ENCODE peak calls at places on chromosomes 12 and 14, in eight cellular contexts. U is adrenal gland; Z is hepatocyte; W is CD8-positive, alpha-beta T cell; G is H1; P is stomach; R is H9; S is ovary. M is an unnamed sample.

GRCh38 chr12:131561891-131562684 is 148.8 kb upstream of the SFSWAP start:
- DNase-seq in U (no peak), Z (no peak), W (no peak), G (no peak), P (no peak), R (no peak), S (no peak), M (no peak)

GRCh38 chr14:54593860-54594259 is 26.9 kb downstream of the SAMD4A start:
- DNase-seq in U (no peak), Z (no peak), W (no peak), G (no peak), P (no peak), R (no peak), S (no peak), M (no peak)

GRCh38 chr14:76964695-76965094 is 63.8 kb downstream of the IRF2BPL start:
- DNase-seq in U (no peak), Z (no peak), W (no peak), G (no peak), P (no peak), R (no peak), S (no peak), M (no peak)

GRCh38 chr12:93019911-93020224 is 90.8 kb upstream of the EEA1 start:
- DNase-seq in U (peak; percentile 47), Z (peak; percentile 45), W (no peak), G (no peak), P (peak; percentile 47), R (no peak), S (peak; percentile 81), M (no peak)

GRCh38 chr12:19964549-19964948 is 403.8 kb upstream of the PDE3A start:
- DNase-seq in U (no peak), Z (no peak), W (no peak), G (no peak), P (no peak), R (no peak), S (no peak), M (no peak)

GRCh38 chr12:28308891-28309290 is 118.6 kb downstream of the CCDC91 start:
- DNase-seq in U (no peak), Z (no peak), W (no peak), G (no peak), P (no peak), R (no peak), S (no peak), M (no peak)

GRCh38 chr12:50689437-50689836 is 74.5 kb upstream of the ATF1 start:
- DNase-seq in U (no peak), Z (peak; percentile 21), W (no peak), G (no peak), P (no peak), R (no peak), S (no peak), M (no peak)

GRCh38 chr12:6323995-6324711 is 13.7 kb downstream of the PLEKHG6 start:
- DNase-seq in U (no peak), Z (no peak), W (no peak), G (no peak), P (no peak), R (no peak), S (no peak), M (no peak)

GRCh38 chr12:119642986-119643385 is 24.9 kb upstream of the PRKAB1 start:
- DNase-seq in U (no peak), Z (no peak), W (no peak), G (no peak), P (no peak), R (peak; percentile 53), S (no peak), M (no peak)

GRCh38 chr12:66641057-66641456 is 37.8 kb downstream of the GRIP1 start:
- DNase-seq in U (no peak), Z (no peak), W (no peak), G (no peak), P (no peak), R (no peak), S (no peak), M (no peak)

GRCh38 chr12:34607520-34608195 is 585.4 kb downstream of the ALG10 start:
- DNase-seq in U (peak; percentile 7), Z (no peak), W (no peak), G (no peak), P (no peak), R (no peak), S (no peak), M (no peak)

GRCh38 chr12:47610847-47611246 is 95.0 kb downstream of the RPAP3 start:
- DNase-seq in U (no peak), Z (no peak), W (no peak), G (no peak), P (no peak), R (no peak), S (no peak), M (no peak)

GRCh38 chr12:12784911-12785814 is at the start of gene APOLD1:
- DNase-seq in U (peak; percentile 34), Z (no peak), W (peak; percentile 7), G (no peak), P (no peak), R (peak; percentile 77), S (no peak), M (no peak)

GRCh38 chr12:2347844-2348476 is 295.2 kb downstream of the CACNA1C start:
- DNase-seq in U (no peak), Z (no peak), W (no peak), G (no peak), P (no peak), R (no peak), S (no peak), M (peak; percentile 37)

GRCh38 chr14:51616724-51617409 is 34.8 kb upstream of the FRMD6 start:
- DNase-seq in U (peak; percentile 81), Z (peak; percentile 60), W (no peak), G (no peak), P (peak; percentile 27), R (no peak), S (no peak), M (no peak)

GRCh38 chr12:57149309-57149900 is 2.0 kb upstream of the LRP1-AS start:
- DNase-seq in U (peak; percentile 73), Z (peak; percentile 56), W (no peak), G (no peak), P (no peak), R (no peak), S (peak; percentile 87), M (no peak)

DNA sequence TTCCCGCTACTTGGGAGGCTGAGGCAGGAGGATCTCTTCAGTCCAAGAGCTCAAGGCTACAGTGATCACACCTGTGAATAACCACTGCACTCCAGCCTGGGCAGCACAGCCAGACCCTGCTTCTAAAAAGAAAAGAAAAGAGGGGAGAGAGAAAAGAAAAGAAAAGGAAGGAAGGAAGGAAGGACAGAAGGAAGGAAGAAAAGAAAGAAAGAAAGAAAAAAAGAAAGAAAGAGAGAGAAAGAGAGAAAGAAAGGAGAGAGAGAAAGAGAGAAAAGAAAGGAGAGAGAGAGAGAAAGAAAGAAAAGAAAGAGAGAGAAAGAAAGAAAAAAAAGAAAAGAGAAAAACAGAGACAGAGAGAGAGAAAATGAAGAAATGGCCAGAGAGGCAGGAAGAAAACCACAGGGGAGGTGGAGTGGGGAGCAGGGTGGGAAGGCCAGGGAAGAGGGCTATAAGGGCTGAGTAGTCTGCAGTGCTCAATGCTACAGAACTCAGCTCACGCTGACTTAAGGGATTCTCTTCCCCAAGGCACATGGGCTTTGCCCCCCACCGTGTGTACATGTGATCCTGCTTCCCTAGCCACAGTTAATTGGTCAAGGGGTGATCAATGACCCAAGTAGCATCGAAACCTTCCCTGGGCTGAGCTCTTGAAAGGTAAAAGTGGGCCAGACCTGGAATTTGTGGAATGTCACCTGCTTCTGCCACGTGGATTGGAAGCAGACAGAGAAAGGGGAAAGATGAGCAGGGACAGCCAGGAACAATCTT is 90.4 kb upstream of the TMCC3 start:
- DNase-seq in U (no peak), Z (no peak), W (no peak), G (peak; percentile 33), P (no peak), R (peak; percentile 58), S (no peak), M (no peak)
- TF ChIP-seq CTCF in U (no peak), Z (no peak), W (no peak), G (no peak), P (no peak), R (no peak), S (no peak), M (no peak)

DNA sequence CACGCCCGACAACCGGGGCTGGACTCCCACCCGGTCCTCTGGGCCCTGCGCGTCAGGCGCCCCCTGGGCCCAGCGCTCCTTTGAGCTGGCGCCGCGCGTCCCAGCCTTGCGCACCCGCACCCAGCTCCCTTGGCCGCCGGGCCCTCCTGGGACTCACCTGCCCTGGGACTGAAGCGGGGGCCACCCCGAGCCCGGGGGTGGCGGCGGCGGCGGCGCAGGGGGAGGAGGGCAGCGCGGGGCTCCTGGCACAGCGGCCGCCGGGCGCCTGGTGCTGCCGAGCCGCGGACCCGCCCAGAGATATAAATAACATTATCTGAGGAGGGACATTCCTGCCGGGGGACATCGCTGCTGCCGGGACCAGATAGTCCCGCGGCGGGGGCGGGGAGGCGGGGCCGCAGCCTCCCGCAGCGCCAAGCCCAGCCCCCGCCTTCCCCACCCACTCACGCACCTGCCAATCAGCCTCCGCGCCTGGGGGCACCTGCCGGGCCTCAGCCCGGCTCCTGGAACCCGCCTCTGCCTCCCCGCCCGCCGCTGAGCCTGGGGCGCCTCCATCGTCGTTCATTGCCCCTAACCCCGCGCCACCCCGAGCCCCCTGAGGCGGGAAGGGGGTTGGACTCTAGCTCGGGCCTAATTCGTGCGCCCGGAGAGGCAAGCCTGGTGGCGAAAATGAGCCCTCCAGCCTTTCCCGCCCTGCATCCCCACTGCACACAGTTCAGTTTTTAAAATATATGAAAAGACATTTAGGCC is at the start of gene SPTB:
- DNase-seq in U (no peak), Z (peak; percentile 60), W (peak; percentile 71), G (no peak), P (peak; percentile 53), R (peak; percentile 79), S (peak; percentile 22), M (no peak)
- H3K27me3 ChIP-seq in U (peaks cover 18% of the 10 kb centered on the region), Z (peaks cover 71% of the 10 kb centered on the region), W (no peaks in the 10 kb centered on the region), G (peaks cover 27% of the 10 kb centered on the region), P (peaks cover 36% of the 10 kb centered on the region), R (peaks cover 14% of the 10 kb centered on the region), S (no peaks in the 10 kb centered on the region), M (no peaks in the 10 kb centered on the region)

GRCh38 chr14:52695481-52696091 is at the start of gene ERO1A:
- DNase-seq in U (peak; percentile 86), Z (peak; percentile 93), W (peak; percentile 75), G (no peak), P (peak; percentile 88), R (peak; percentile 68), S (peak; percentile 85), M (peak; percentile 49)
- TF ChIP-seq CTCF in U (no peak), Z (no peak), W (no peak), G (no peak), P (no peak), R (no peak), S (no peak), M (no peak)

GRCh38 chr12:130132831-130133635 is 29.2 kb upstream of the FZD10 start:
- DNase-seq in U (no peak), Z (peak; percentile 46), W (no peak), G (no peak), P (no peak), R (no peak), S (no peak), M (no peak)

GRCh38 chr12:130134563-130134915 is 27.7 kb upstream of the FZD10 start:
- DNase-seq in U (no peak), Z (no peak), W (no peak), G (no peak), P (no peak), R (no peak), S (no peak), M (no peak)

GRCh38 chr12:130136536-130136935 is 25.7 kb upstream of the FZD10 start:
- DNase-seq in U (no peak), Z (no peak), W (no peak), G (no peak), P (no peak), R (no peak), S (no peak), M (no peak)

GRCh38 chr12:130131817-130132216 is 30.4 kb upstream of the FZD10 start:
- DNase-seq in U (no peak), Z (no peak), W (no peak), G (no peak), P (no peak), R (no peak), S (no peak), M (no peak)

GRCh38 chr12:130133851-130134562 is 28.3 kb upstream of the FZD10 start:
- DNase-seq in U (no peak), Z (no peak), W (no peak), G (no peak), P (no peak), R (no peak), S (no peak), M (no peak)
- H3K27me3 ChIP-seq in U (peaks cover 3% of the 10 kb centered on the region), Z (peaks cover 14% of the 10 kb centered on the region), W (no peaks in the 10 kb centered on the region), G (peaks cover 31% of the 10 kb centered on the region), P (no peaks in the 10 kb centered on the region), R (peaks cover 4% of the 10 kb centered on the region), S (no peaks in the 10 kb centered on the region), M (no peaks in the 10 kb centered on the region)